ENCODE peak calls at places on chromosomes 4 and X, in ten cellular contexts. Z, B, A, O, H, X, S, U, P and M are unnamed samples.

GRCh38 chr4:2449511-2450392 is 19.2 kb upstream of the RNF4 start:
- DNase-seq in Z (no peak), B (no peak), A (peak; percentile 47), O (no peak), H (no peak), X (no peak), S (no peak), U (no peak), P (no peak), M (no peak)

GRCh38 chr4:122065149-122065548 is 87.0 kb upstream of the BLTP1 start:
- DNase-seq in Z (no peak), B (no peak), A (no peak), O (no peak), H (no peak), X (no peak), S (no peak), U (no peak), P (no peak), M (no peak)

GRCh38 chrX:70030242-70030823 is 19.4 kb downstream of the AWAT2 start:
- DNase-seq in Z (peak; percentile 53), B (peak; percentile 67), A (peak; percentile 54), O (peak; percentile 44), H (peak; percentile 58), X (peak; percentile 56), S (no peak), U (peak; percentile 60), P (peak; percentile 0), M (peak; percentile 29)

GRCh38 chrX:150602743-150603142 is 34.3 kb downstream of the MTM1 start:
- DNase-seq in Z (no peak), B (no peak), A (no peak), O (no peak), H (no peak), X (no peak), S (no peak), U (no peak), P (no peak), M (no peak)

GRCh38 chr4:66863481-66863880 is 681.8 kb downstream of the CENPC start:
- DNase-seq in Z (no peak), B (no peak), A (no peak), O (no peak), H (no peak), X (no peak), S (no peak), U (no peak), P (no peak), M (no peak)

GRCh38 chr4:15926486-15926885 is 12.1 kb downstream of the FGFBP1 start:
- DNase-seq in Z (no peak), B (no peak), A (no peak), O (no peak), H (no peak), X (no peak), S (no peak), U (no peak), P (no peak), M (no peak)

GRCh38 chrX:84044051-84044450 is 143.9 kb downstream of the RPS6KA6 start:
- DNase-seq in Z (no peak), B (no peak), A (no peak), O (no peak), H (no peak), X (no peak), S (no peak), U (no peak), P (no peak), M (no peak)

GRCh38 chrX:119041175-119041574 is 31.6 kb upstream of the CT47C1 start:
- DNase-seq in Z (peak; percentile 85), B (peak; percentile 76), A (no peak), O (peak; percentile 63), H (no peak), X (no peak), S (peak; percentile 60), U (no peak), P (no peak), M (no peak)

GRCh38 chr4:15506464-15506863 is 36.8 kb downstream of the CC2D2A start:
- DNase-seq in Z (peak; percentile 20), B (no peak), A (no peak), O (no peak), H (no peak), X (no peak), S (no peak), U (no peak), P (no peak), M (no peak)

GRCh38 chr4:146329042-146329716 is 114.8 kb downstream of the REELD1 start:
- DNase-seq in Z (peak; percentile 81), B (peak; percentile 71), A (no peak), O (no peak), H (no peak), X (no peak), S (no peak), U (no peak), P (no peak), M (no peak)

GRCh38 chr4:1285151-1285789 is 4.4 kb upstream of the MAEA start:
- DNase-seq in Z (no peak), B (no peak), A (no peak), O (no peak), H (no peak), X (peak; percentile 22), S (peak; percentile 49), U (no peak), P (no peak), M (no peak)

GRCh38 chr4:7041851-7042696 is 1.1 kb upstream of the TADA2B start:
- DNase-seq in Z (peak; percentile 73), B (peak; percentile 78), A (peak; percentile 87), O (peak; percentile 9), H (peak; percentile 40), X (peak; percentile 56), S (peak; percentile 80), U (peak; percentile 38), P (peak; percentile 19), M (no peak)

GRCh38 chrX:76014321-76014720 is 158.5 kb upstream of the PBDC1 start:
- DNase-seq in Z (no peak), B (no peak), A (no peak), O (no peak), H (no peak), X (no peak), S (no peak), U (no peak), P (no peak), M (no peak)

GRCh38 chrX:40871385-40872082 is 136.2 kb upstream of the MED14 start:
- DNase-seq in Z (peak; percentile 16), B (peak; percentile 16), A (no peak), O (no peak), H (no peak), X (no peak), S (no peak), U (peak; percentile 72), P (no peak), M (no peak)

GRCh38 chr4:8837181-8837811 is 34.3 kb downstream of the HMX1 start:
- DNase-seq in Z (no peak), B (no peak), A (peak; percentile 81), O (no peak), H (no peak), X (peak; percentile 34), S (peak; percentile 40), U (no peak), P (no peak), M (no peak)

GRCh38 chr4:57077550-57078311 is 32.5 kb downstream of the IGFBP7 start:
- DNase-seq in Z (peak; percentile 89), B (peak; percentile 57), A (peak; percentile 24), O (peak; percentile 9), H (no peak), X (peak; percentile 81), S (no peak), U (no peak), P (no peak), M (no peak)

GRCh38 chr4:7756561-7757355 is 182.9 kb downstream of the AFAP1 start:
- DNase-seq in Z (no peak), B (no peak), A (no peak), O (peak; percentile 68), H (no peak), X (no peak), S (no peak), U (no peak), P (no peak), M (no peak)

GRCh38 chrX:42704454-42704853 is 73.5 kb downstream of the PPP1R2C start:
- DNase-seq in Z (peak; percentile 1), B (peak; percentile 25), A (no peak), O (no peak), H (no peak), X (no peak), S (no peak), U (peak; percentile 6), P (no peak), M (no peak)

GRCh38 chr4:73189274-73189810 is 69.3 kb downstream of the ANKRD17 start:
- DNase-seq in Z (peak; percentile 39), B (no peak), A (no peak), O (no peak), H (no peak), X (no peak), S (no peak), U (no peak), P (no peak), M (no peak)

GRCh38 chr4:14783011-14783877 is 219.0 kb upstream of the CPEB2 start:
- DNase-seq in Z (peak; percentile 77), B (peak; percentile 3), A (no peak), O (peak; percentile 39), H (no peak), X (no peak), S (no peak), U (peak; percentile 81), P (no peak), M (no peak)

GRCh38 chr4:7462509-7462971 is 27.8 kb upstream of the PSAPL1 start:
- DNase-seq in Z (peak; percentile 8), B (peak; percentile 13), A (peak; percentile 81), O (peak; percentile 76), H (no peak), X (peak; percentile 69), S (no peak), U (no peak), P (peak; percentile 82), M (no peak)

GRCh38 chr4:168584321-168584771 is 87.5 kb downstream of the PALLD start:
- DNase-seq in Z (peak; percentile 77), B (peak; percentile 81), A (no peak), O (no peak), H (no peak), X (no peak), S (no peak), U (no peak), P (no peak), M (no peak)

GRCh38 chr4:31146366-31146765 is 426.2 kb downstream of the PCDH7 start:
- DNase-seq in Z (no peak), B (no peak), A (no peak), O (peak; percentile 26), H (no peak), X (no peak), S (no peak), U (no peak), P (no peak), M (no peak)

GRCh38 chr4:67723949-67724348 is 23.0 kb upstream of the UBA6 start:
- DNase-seq in Z (no peak), B (no peak), A (peak; percentile 72), O (no peak), H (no peak), X (peak; percentile 82), S (no peak), U (peak; percentile 7), P (no peak), M (peak; percentile 10)

GRCh38 chr4:120517966-120518365 is 404.6 kb downstream of the PRDM5 start:
- DNase-seq in Z (peak; percentile 91), B (peak; percentile 76), A (no peak), O (peak; percentile 4), H (no peak), X (peak; percentile 34), S (no peak), U (no peak), P (peak; percentile 19), M (no peak)

GRCh38 chr4:146135941-146136340 is 39.6 kb upstream of the LSM6 start:
- DNase-seq in Z (no peak), B (no peak), A (no peak), O (no peak), H (no peak), X (no peak), S (no peak), U (no peak), P (no peak), M (no peak)

GRCh38 chrX:80335062-80335830 is 85.0 kb upstream of the TENT5D start:
- DNase-seq in Z (no peak), B (no peak), A (no peak), O (no peak), H (no peak), X (peak; percentile 81), S (peak; percentile 68), U (peak; percentile 5), P (no peak), M (peak; percentile 75)

GRCh38 chrX:54042609-54043010 is 1.7 kb downstream of the PHF8 start:
- DNase-seq in Z (peak; percentile 70), B (peak; percentile 79), A (peak; percentile 74), O (peak; percentile 66), H (peak; percentile 25), X (peak; percentile 59), S (peak; percentile 59), U (peak; percentile 63), P (no peak), M (peak; percentile 72)